ENCODE peak calls at places on chromosomes 16 and 17, in ten cellular contexts. One of them, this sample, is unnamed.

GRCh38 chr17:339193-340061 is 13.2 kb downstream of the RPH3AL start:
- ATAC-seq in activated T-cell treated with anti-CD3 and anti-CD28 coated beads, Interleukin-2, amount 50 U/mL, for 72 hours: no peak
- ATAC-seq in lower lobe of right lung: peak
- ATAC-seq in sciatic nerve: no peak
- ATAC-seq in T-cell: no peak
- ATAC-seq in A549: no peak
- ATAC-seq in CD4-positive, alpha-beta T cell: no peak
- ATAC-seq in omental fat pad: no peak
- ATAC-seq in right cardiac atrium: no peak
- ATAC-seq in pancreas: peak
- ATAC-seq in this sample: no peak

GRCh38 chr16:370980-371728 is 816 bp upstream of the MRPL28 start:
- ATAC-seq in A549: no peak
- ATAC-seq in sciatic nerve: peak
- ATAC-seq in CD4-positive, alpha-beta T cell: no peak
- ATAC-seq in right cardiac atrium: peak
- ATAC-seq in activated T-cell treated with anti-CD3 and anti-CD28 coated beads, Interleukin-2, amount 50 U/mL, for 72 hours: no peak
- ATAC-seq in pancreas: peak
- ATAC-seq in omental fat pad: no peak
- ATAC-seq in lower lobe of right lung: peak
- ATAC-seq in T-cell: no peak
- ATAC-seq in this sample: no peak

GRCh38 chr17:42617956-42618431 is 8.5 kb downstream of the TUBG1 start:
- ATAC-seq in pancreas: peak
- ATAC-seq in sciatic nerve: no peak
- ATAC-seq in A549: peak
- ATAC-seq in right cardiac atrium: peak
- ATAC-seq in omental fat pad: no peak
- ATAC-seq in activated T-cell treated with anti-CD3 and anti-CD28 coated beads, Interleukin-2, amount 50 U/mL, for 72 hours: no peak
- ATAC-seq in CD4-positive, alpha-beta T cell: no peak
- ATAC-seq in T-cell: no peak
- ATAC-seq in lower lobe of right lung: no peak
- ATAC-seq in this sample: peak

GRCh38 chr17:57097832-57098421 is 12.9 kb downstream of the AKAP1 start:
- ATAC-seq in lower lobe of right lung: peak
- ATAC-seq in right cardiac atrium: peak
- ATAC-seq in activated T-cell treated with anti-CD3 and anti-CD28 coated beads, Interleukin-2, amount 50 U/mL, for 72 hours: no peak
- ATAC-seq in CD4-positive, alpha-beta T cell: no peak
- ATAC-seq in sciatic nerve: peak
- ATAC-seq in T-cell: no peak
- ATAC-seq in A549: no peak
- ATAC-seq in pancreas: peak
- ATAC-seq in omental fat pad: no peak
- ATAC-seq in this sample: no peak

GRCh38 chr17:34974794-34975428 is 5.4 kb upstream of the LIG3 start:
- ATAC-seq in omental fat pad: no peak
- ATAC-seq in activated T-cell treated with anti-CD3 and anti-CD28 coated beads, Interleukin-2, amount 50 U/mL, for 72 hours: peak
- ATAC-seq in pancreas: no peak
- ATAC-seq in lower lobe of right lung: no peak
- ATAC-seq in right cardiac atrium: no peak
- ATAC-seq in T-cell: no peak
- ATAC-seq in CD4-positive, alpha-beta T cell: no peak
- ATAC-seq in A549: no peak
- ATAC-seq in sciatic nerve: no peak
- ATAC-seq in this sample: no peak

GRCh38 chr16:1290032-1290431 is 19.4 kb upstream of the UBE2I start:
- ATAC-seq in activated T-cell treated with anti-CD3 and anti-CD28 coated beads, Interleukin-2, amount 50 U/mL, for 72 hours: no peak
- ATAC-seq in right cardiac atrium: no peak
- ATAC-seq in CD4-positive, alpha-beta T cell: no peak
- ATAC-seq in omental fat pad: no peak
- ATAC-seq in lower lobe of right lung: no peak
- ATAC-seq in sciatic nerve: peak
- ATAC-seq in A549: peak
- ATAC-seq in pancreas: no peak
- ATAC-seq in T-cell: no peak
- ATAC-seq in this sample: no peak

GRCh38 chr17:62892870-62893338 is 73.1 kb upstream of the TANC2 start:
- ATAC-seq in pancreas: peak
- ATAC-seq in A549: peak
- ATAC-seq in sciatic nerve: peak
- ATAC-seq in CD4-positive, alpha-beta T cell: peak
- ATAC-seq in lower lobe of right lung: peak
- ATAC-seq in omental fat pad: peak
- ATAC-seq in T-cell: peak
- ATAC-seq in right cardiac atrium: peak
- ATAC-seq in activated T-cell treated with anti-CD3 and anti-CD28 coated beads, Interleukin-2, amount 50 U/mL, for 72 hours: peak
- ATAC-seq in this sample: peak

GRCh38 chr16:87897563-87898505 is 28.5 kb upstream of the SLC7A5 start:
- ATAC-seq in right cardiac atrium: no peak
- ATAC-seq in CD4-positive, alpha-beta T cell: peak
- ATAC-seq in T-cell: peak
- ATAC-seq in activated T-cell treated with anti-CD3 and anti-CD28 coated beads, Interleukin-2, amount 50 U/mL, for 72 hours: peak
- ATAC-seq in lower lobe of right lung: no peak
- ATAC-seq in A549: peak
- ATAC-seq in pancreas: no peak
- ATAC-seq in omental fat pad: no peak
- ATAC-seq in sciatic nerve: no peak
- ATAC-seq in this sample: no peak

GRCh38 chr17:21252289-21252874 is 828 bp downstream of the NATD1 start:
- ATAC-seq in omental fat pad: no peak
- ATAC-seq in lower lobe of right lung: no peak
- ATAC-seq in CD4-positive, alpha-beta T cell: no peak
- ATAC-seq in sciatic nerve: peak
- ATAC-seq in right cardiac atrium: no peak
- ATAC-seq in activated T-cell treated with anti-CD3 and anti-CD28 coated beads, Interleukin-2, amount 50 U/mL, for 72 hours: no peak
- ATAC-seq in T-cell: no peak
- ATAC-seq in pancreas: no peak
- ATAC-seq in A549: no peak
- ATAC-seq in this sample: no peak

GRCh38 chr17:59427425-59427921 is 96.0 kb downstream of the YPEL2 start:
- ATAC-seq in sciatic nerve: no peak
- ATAC-seq in activated T-cell treated with anti-CD3 and anti-CD28 coated beads, Interleukin-2, amount 50 U/mL, for 72 hours: peak
- ATAC-seq in A549: no peak
- ATAC-seq in T-cell: no peak
- ATAC-seq in pancreas: no peak
- ATAC-seq in CD4-positive, alpha-beta T cell: peak
- ATAC-seq in omental fat pad: no peak
- ATAC-seq in right cardiac atrium: peak
- ATAC-seq in lower lobe of right lung: peak
- ATAC-seq in this sample: peak

GRCh38 chr17:6443692-6444572 is at the start of gene PIMREG:
- ATAC-seq in activated T-cell treated with anti-CD3 and anti-CD28 coated beads, Interleukin-2, amount 50 U/mL, for 72 hours: peak
- ATAC-seq in T-cell: peak
- ATAC-seq in right cardiac atrium: peak
- ATAC-seq in CD4-positive, alpha-beta T cell: peak
- ATAC-seq in lower lobe of right lung: peak
- ATAC-seq in pancreas: peak
- ATAC-seq in sciatic nerve: peak
- ATAC-seq in omental fat pad: peak
- ATAC-seq in A549: peak
- ATAC-seq in this sample: peak

GRCh38 chr17:73758245-73758644 is 114.0 kb upstream of the SDK2 start:
- ATAC-seq in T-cell: no peak
- ATAC-seq in activated T-cell treated with anti-CD3 and anti-CD28 coated beads, Interleukin-2, amount 50 U/mL, for 72 hours: no peak
- ATAC-seq in lower lobe of right lung: no peak
- ATAC-seq in omental fat pad: no peak
- ATAC-seq in sciatic nerve: no peak
- ATAC-seq in pancreas: no peak
- ATAC-seq in right cardiac atrium: no peak
- ATAC-seq in A549: no peak
- ATAC-seq in CD4-positive, alpha-beta T cell: no peak
- ATAC-seq in this sample: no peak

GRCh38 chr16:30951785-30952184 is 2.9 kb downstream of the ORAI3 start:
- ATAC-seq in T-cell: no peak
- ATAC-seq in pancreas: no peak
- ATAC-seq in activated T-cell treated with anti-CD3 and anti-CD28 coated beads, Interleukin-2, amount 50 U/mL, for 72 hours: no peak
- ATAC-seq in A549: no peak
- ATAC-seq in lower lobe of right lung: no peak
- ATAC-seq in right cardiac atrium: no peak
- ATAC-seq in omental fat pad: no peak
- ATAC-seq in CD4-positive, alpha-beta T cell: no peak
- ATAC-seq in sciatic nerve: peak
- ATAC-seq in this sample: no peak

GRCh38 chr17:35046740-35047283 is 16.7 kb downstream of the RFFL start:
- ATAC-seq in sciatic nerve: no peak
- ATAC-seq in T-cell: peak
- ATAC-seq in activated T-cell treated with anti-CD3 and anti-CD28 coated beads, Interleukin-2, amount 50 U/mL, for 72 hours: peak
- ATAC-seq in omental fat pad: no peak
- ATAC-seq in CD4-positive, alpha-beta T cell: peak
- ATAC-seq in A549: peak
- ATAC-seq in pancreas: peak
- ATAC-seq in right cardiac atrium: no peak
- ATAC-seq in lower lobe of right lung: no peak
- ATAC-seq in this sample: peak

GRCh38 chr16:71574702-71575101 is 2.2 kb downstream of the TAT start:
- ATAC-seq in A549: no peak
- ATAC-seq in omental fat pad: no peak
- ATAC-seq in right cardiac atrium: no peak
- ATAC-seq in T-cell: no peak
- ATAC-seq in pancreas: no peak
- ATAC-seq in activated T-cell treated with anti-CD3 and anti-CD28 coated beads, Interleukin-2, amount 50 U/mL, for 72 hours: no peak
- ATAC-seq in CD4-positive, alpha-beta T cell: no peak
- ATAC-seq in sciatic nerve: no peak
- ATAC-seq in lower lobe of right lung: no peak
- ATAC-seq in this sample: no peak

GRCh38 chr17:63987616-63988478 is 10.3 kb upstream of the PRR29 start:
- ATAC-seq in right cardiac atrium: no peak
- ATAC-seq in omental fat pad: no peak
- ATAC-seq in activated T-cell treated with anti-CD3 and anti-CD28 coated beads, Interleukin-2, amount 50 U/mL, for 72 hours: no peak
- ATAC-seq in CD4-positive, alpha-beta T cell: no peak
- ATAC-seq in lower lobe of right lung: no peak
- ATAC-seq in sciatic nerve: no peak
- ATAC-seq in pancreas: no peak
- ATAC-seq in T-cell: no peak
- ATAC-seq in A549: no peak
- ATAC-seq in this sample: no peak

This sample was measured in esophagus mucosa.